ENCODE peak calls at places on chromosomes 7 and 10, in nine cellular contexts. One of them, this sample, is unnamed.
A peak's percentile ranks its signal among the peaks of the same experiment; 100 is the strongest.

GRCh38 chr10:74067373-74068370 is 69.8 kb downstream of the VCL start:
- DNase-seq in hypothalamus: no peak
- DNase-seq in Ammon's horn: no peak
- DNase-seq in RWPE1: no peak
- DNase-seq in stimulated activated CD4-positive, alpha-beta T cell treated with anti-CD3 and anti-CD28 coated beads, TNF-alpha, amount 100 ng/mL, for 1 hour: no peak
- DNase-seq in esophagus squamous epithelium: no peak
- DNase-seq in activated CD8-positive, alpha-beta memory T cell treated with anti-CD3 and anti-CD28 coated beads, Interleukin-2, amount 50 U/mL, for 48 hours: no peak
- DNase-seq in hepatocyte: no peak
- DNase-seq in activated naive CD4-positive, alpha-beta T cell treated with Interleukin-2 at 50 U/mL for 16 hours: no peak
- DNase-seq in this sample: no peak

GRCh38 chr7:93938293-93938692 is 16.8 kb downstream of the GNG11 start:
- DNase-seq in hypothalamus: no peak
- DNase-seq in Ammon's horn: no peak
- DNase-seq in RWPE1: no peak
- DNase-seq in stimulated activated CD4-positive, alpha-beta T cell treated with anti-CD3 and anti-CD28 coated beads, TNF-alpha, amount 100 ng/mL, for 1 hour: no peak
- DNase-seq in esophagus squamous epithelium: no peak
- DNase-seq in activated CD8-positive, alpha-beta memory T cell treated with anti-CD3 and anti-CD28 coated beads, Interleukin-2, amount 50 U/mL, for 48 hours: no peak
- DNase-seq in hepatocyte: no peak
- DNase-seq in activated naive CD4-positive, alpha-beta T cell treated with Interleukin-2 at 50 U/mL for 16 hours: no peak
- DNase-seq in this sample: peak; percentile 32

GRCh38 chr10:6920072-6921019 is 340.3 kb upstream of the PRKCQ start:
- DNase-seq in hypothalamus: peak; percentile 46
- DNase-seq in Ammon's horn: peak; percentile 94
- DNase-seq in RWPE1: peak; percentile 69
- DNase-seq in stimulated activated CD4-positive, alpha-beta T cell treated with anti-CD3 and anti-CD28 coated beads, TNF-alpha, amount 100 ng/mL, for 1 hour: peak; percentile 64
- DNase-seq in esophagus squamous epithelium: peak; percentile 1
- DNase-seq in activated CD8-positive, alpha-beta memory T cell treated with anti-CD3 and anti-CD28 coated beads, Interleukin-2, amount 50 U/mL, for 48 hours: peak; percentile 86
- DNase-seq in hepatocyte: peak; percentile 86
- DNase-seq in activated naive CD4-positive, alpha-beta T cell treated with Interleukin-2 at 50 U/mL for 16 hours: peak; percentile 84
- DNase-seq in this sample: peak; percentile 66

GRCh38 chr10:124685251-124685650 is 58.9 kb downstream of the FAM53B start:
- DNase-seq in hypothalamus: peak; percentile 38
- DNase-seq in Ammon's horn: peak; percentile 84
- DNase-seq in RWPE1: no peak
- DNase-seq in stimulated activated CD4-positive, alpha-beta T cell treated with anti-CD3 and anti-CD28 coated beads, TNF-alpha, amount 100 ng/mL, for 1 hour: no peak
- DNase-seq in esophagus squamous epithelium: no peak
- DNase-seq in activated CD8-positive, alpha-beta memory T cell treated with anti-CD3 and anti-CD28 coated beads, Interleukin-2, amount 50 U/mL, for 48 hours: no peak
- DNase-seq in hepatocyte: no peak
- DNase-seq in activated naive CD4-positive, alpha-beta T cell treated with Interleukin-2 at 50 U/mL for 16 hours: no peak
- DNase-seq in this sample: no peak

GRCh38 chr7:126727930-126728331 is 524.8 kb downstream of the GRM8 start:
- DNase-seq in hypothalamus: no peak
- DNase-seq in Ammon's horn: no peak
- DNase-seq in RWPE1: peak; percentile 27
- DNase-seq in stimulated activated CD4-positive, alpha-beta T cell treated with anti-CD3 and anti-CD28 coated beads, TNF-alpha, amount 100 ng/mL, for 1 hour: no peak
- DNase-seq in esophagus squamous epithelium: no peak
- DNase-seq in activated CD8-positive, alpha-beta memory T cell treated with anti-CD3 and anti-CD28 coated beads, Interleukin-2, amount 50 U/mL, for 48 hours: no peak
- DNase-seq in hepatocyte: no peak
- DNase-seq in activated naive CD4-positive, alpha-beta T cell treated with Interleukin-2 at 50 U/mL for 16 hours: no peak
- DNase-seq in this sample: peak; percentile 82

GRCh38 chr7:53110425-53110824 is 75.0 kb downstream of the POM121L12 start:
- DNase-seq in hypothalamus: no peak
- DNase-seq in Ammon's horn: no peak
- DNase-seq in RWPE1: no peak
- DNase-seq in stimulated activated CD4-positive, alpha-beta T cell treated with anti-CD3 and anti-CD28 coated beads, TNF-alpha, amount 100 ng/mL, for 1 hour: no peak
- DNase-seq in esophagus squamous epithelium: no peak
- DNase-seq in activated CD8-positive, alpha-beta memory T cell treated with anti-CD3 and anti-CD28 coated beads, Interleukin-2, amount 50 U/mL, for 48 hours: no peak
- DNase-seq in hepatocyte: no peak
- DNase-seq in activated naive CD4-positive, alpha-beta T cell treated with Interleukin-2 at 50 U/mL for 16 hours: no peak
- DNase-seq in this sample: no peak

GRCh38 chr10:49053998-49054692 is 61.2 kb downstream of the VSTM4 start:
- DNase-seq in hypothalamus: no peak
- DNase-seq in Ammon's horn: no peak
- DNase-seq in RWPE1: no peak
- DNase-seq in stimulated activated CD4-positive, alpha-beta T cell treated with anti-CD3 and anti-CD28 coated beads, TNF-alpha, amount 100 ng/mL, for 1 hour: no peak
- DNase-seq in esophagus squamous epithelium: no peak
- DNase-seq in activated CD8-positive, alpha-beta memory T cell treated with anti-CD3 and anti-CD28 coated beads, Interleukin-2, amount 50 U/mL, for 48 hours: no peak
- DNase-seq in hepatocyte: no peak
- DNase-seq in activated naive CD4-positive, alpha-beta T cell treated with Interleukin-2 at 50 U/mL for 16 hours: no peak
- DNase-seq in this sample: no peak

GRCh38 chr7:24757799-24758275 is 573 bp upstream of the GSDME start:
- DNase-seq in hypothalamus: no peak
- DNase-seq in Ammon's horn: no peak
- DNase-seq in RWPE1: peak; percentile 58
- DNase-seq in stimulated activated CD4-positive, alpha-beta T cell treated with anti-CD3 and anti-CD28 coated beads, TNF-alpha, amount 100 ng/mL, for 1 hour: no peak
- DNase-seq in esophagus squamous epithelium: no peak
- DNase-seq in activated CD8-positive, alpha-beta memory T cell treated with anti-CD3 and anti-CD28 coated beads, Interleukin-2, amount 50 U/mL, for 48 hours: no peak
- DNase-seq in hepatocyte: peak; percentile 64
- DNase-seq in activated naive CD4-positive, alpha-beta T cell treated with Interleukin-2 at 50 U/mL for 16 hours: no peak
- DNase-seq in this sample: peak; percentile 78

GRCh38 chr10:22246680-22247391 is 29.0 kb upstream of the EBLN1 start:
- DNase-seq in hypothalamus: no peak
- DNase-seq in Ammon's horn: no peak
- DNase-seq in RWPE1: peak; percentile 93
- DNase-seq in stimulated activated CD4-positive, alpha-beta T cell treated with anti-CD3 and anti-CD28 coated beads, TNF-alpha, amount 100 ng/mL, for 1 hour: no peak
- DNase-seq in esophagus squamous epithelium: no peak
- DNase-seq in activated CD8-positive, alpha-beta memory T cell treated with anti-CD3 and anti-CD28 coated beads, Interleukin-2, amount 50 U/mL, for 48 hours: no peak
- DNase-seq in hepatocyte: peak; percentile 35
- DNase-seq in activated naive CD4-positive, alpha-beta T cell treated with Interleukin-2 at 50 U/mL for 16 hours: peak; percentile 50
- DNase-seq in this sample: peak; percentile 93

GRCh38 chr7:2166625-2167280 is 66.0 kb downstream of the MAD1L1 start:
- DNase-seq in hypothalamus: no peak
- DNase-seq in Ammon's horn: peak; percentile 83
- DNase-seq in RWPE1: no peak
- DNase-seq in stimulated activated CD4-positive, alpha-beta T cell treated with anti-CD3 and anti-CD28 coated beads, TNF-alpha, amount 100 ng/mL, for 1 hour: no peak
- DNase-seq in esophagus squamous epithelium: no peak
- DNase-seq in activated CD8-positive, alpha-beta memory T cell treated with anti-CD3 and anti-CD28 coated beads, Interleukin-2, amount 50 U/mL, for 48 hours: no peak
- DNase-seq in hepatocyte: no peak
- DNase-seq in activated naive CD4-positive, alpha-beta T cell treated with Interleukin-2 at 50 U/mL for 16 hours: no peak
- DNase-seq in this sample: no peak

GRCh38 chr7:26688388-26688787 is 176.0 kb downstream of the SKAP2 start:
- DNase-seq in hypothalamus: no peak
- DNase-seq in Ammon's horn: no peak
- DNase-seq in RWPE1: no peak
- DNase-seq in stimulated activated CD4-positive, alpha-beta T cell treated with anti-CD3 and anti-CD28 coated beads, TNF-alpha, amount 100 ng/mL, for 1 hour: no peak
- DNase-seq in esophagus squamous epithelium: no peak
- DNase-seq in activated CD8-positive, alpha-beta memory T cell treated with anti-CD3 and anti-CD28 coated beads, Interleukin-2, amount 50 U/mL, for 48 hours: no peak
- DNase-seq in hepatocyte: peak; percentile 36
- DNase-seq in activated naive CD4-positive, alpha-beta T cell treated with Interleukin-2 at 50 U/mL for 16 hours: no peak
- DNase-seq in this sample: no peak

This sample was measured in ELR.